ENCODE peak calls at places on chromosomes 13 and 19, in four cellular contexts. W is ascending aorta; D is islet precursor cell; C is stimulated activated CD8-positive, alpha-beta memory T cell treated with anti-CD3 and anti-CD28 coated beads, Interleukin-12 subunit alpha, Interleukin-12 subunit beta, amount 100 ng/mL, for 1 hour. I is an unnamed sample.

GRCh38 chr13:51303063-51303552 is 36.4 kb upstream of the SERPINE3 start:
- DNase-seq in W (no peak), D (no peak), C (no peak), I (no peak)

GRCh38 chr19:14030997-14031718 is 404 bp upstream of the IL27RA start:
- DNase-seq in D (no peak), C (no peak), W (no peak), I (no peak)

GRCh38 chr13:31045621-31046081 is 113.2 kb downstream of the TEX26 start:
- DNase-seq in C (peak), D (peak), W (peak), I (peak)

GRCh38 chr19:14519860-14520407 is 1.7 kb upstream of the DNAJB1 start:
- DNase-seq in C (no peak), W (no peak), D (peak), I (no peak)

GRCh38 chr13:42959615-42960014 is 32.4 kb downstream of the EPSTI1 start:
- DNase-seq in W (no peak), C (no peak), D (no peak), I (no peak)

GRCh38 chr19:29539131-29539530 is 13.3 kb downstream of the VSTM2B start:
- DNase-seq in C (no peak), W (no peak), D (peak), I (no peak)

GRCh38 chr19:35117791-35118190 is 2.2 kb downstream of the FXYD3 start:
- DNase-seq in W (no peak), C (no peak), D (no peak), I (no peak)

GRCh38 chr19:38009650-38010229 is 102.7 kb downstream of the SIPA1L3 start:
- DNase-seq in C (no peak), W (no peak), D (no peak), I (no peak)

GRCh38 chr19:50003810-50004419 is 21.3 kb downstream of the VRK3 start:
- DNase-seq in W (peak), C (peak), D (peak), I (no peak)

GRCh38 chr19:47340477-47341208 is 8.5 kb upstream of the DHX34 start:
- DNase-seq in D (no peak), C (no peak), W (no peak), I (no peak)

GRCh38 chr13:104106705-104107393 is 1040.6 kb upstream of the SLC10A2 start:
- DNase-seq in W (no peak), D (no peak), C (no peak), I (no peak)

GRCh38 chr19:46875234-46875633 is 14.4 kb downstream of the ARHGAP35 start:
- DNase-seq in W (no peak), C (no peak), D (no peak), I (no peak)

GRCh38 chr13:37682496-37682895 is 83.9 kb upstream of the POSTN start:
- DNase-seq in W (no peak), D (no peak), C (no peak), I (no peak)

GRCh38 chr19:10510301-10510802 is 6.9 kb downstream of the S1PR5 start:
- DNase-seq in D (peak), C (no peak), W (no peak), I (no peak)

GRCh38 chr19:2167896-2168618 is 4.3 kb downstream of the DOT1L start:
- DNase-seq in W (peak), C (no peak), D (no peak), I (no peak)